ENCODE peak calls at places on chromosomes 4 and X, in four cellular contexts. H is pancreas, A is kidney epithelial cell, R is fibroblast of lung. Z is an unnamed sample.

GRCh38 chrX:1463581-1464281 is 11.0 kb upstream of the ASMTL start:
- DNase-seq in A (no peak), H (no peak), R (no peak), Z (no peak)

GRCh38 chr4:110198472-110199419 is at the start of gene ELOVL6:
- DNase-seq in R (peak; percentile 88), A (no peak), H (peak; percentile 70), Z (no peak)

GRCh38 chr4:32393806-32394205 is 1673.6 kb downstream of the PCDH7 start:
- DNase-seq in R (no peak), A (no peak), H (no peak), Z (no peak)

GRCh38 chr4:8218371-8219050 is 19.4 kb downstream of the SH3TC1 start:
- DNase-seq in R (no peak), H (no peak), A (no peak), Z (no peak)

GRCh38 chrX:119069128-119069527 is 3.7 kb upstream of the CT47C1 start:
- DNase-seq in R (no peak), H (no peak), A (no peak), Z (no peak)

GRCh38 chrX:103540145-103540544 is 20.9 kb upstream of the RAB40A start:
- DNase-seq in H (no peak), A (no peak), R (peak; percentile 66), Z (no peak)

GRCh38 chr4:3530663-3531254 is 1.5 kb downstream of the LRPAP1 start:
- DNase-seq in R (no peak), H (peak; percentile 56), A (no peak), Z (no peak)

GRCh38 chr4:65880594-65880993 is 210.3 kb upstream of the EPHA5 start:
- DNase-seq in A (no peak), R (no peak), H (no peak), Z (no peak)

GRCh38 chr4:2933566-2934076 is 29.6 kb downstream of the NOP14 start:
- DNase-seq in R (no peak), H (peak; percentile 65), A (no peak), Z (no peak)

GRCh38 chrX:2446815-2447214 is 54.0 kb downstream of the DHRSX start:
- DNase-seq in R (no peak), H (peak; percentile 12), A (no peak), Z (no peak)

GRCh38 chr4:121692261-121692660 is 4.5 kb downstream of the ANXA5 start:
- DNase-seq in A (no peak), R (no peak), H (no peak), Z (no peak)

GRCh38 chrX:734411-734810 is 103.8 kb downstream of the SHOX start:
- DNase-seq in A (no peak), R (no peak), H (no peak), Z (no peak)

GRCh38 chr4:11698033-11698432 is 269.3 kb upstream of the HS3ST1 start:
- DNase-seq in A (no peak), R (no peak), H (no peak), Z (no peak)

GRCh38 chr4:89469930-89470375 is 162.4 kb upstream of the GPRIN3 start:
- DNase-seq in A (peak; percentile 70), H (no peak), R (peak; percentile 97), Z (peak; percentile 78)

GRCh38 chr4:8725071-8725841 is 132.7 kb downstream of the CPZ start:
- DNase-seq in H (peak; percentile 56), A (no peak), R (no peak), Z (no peak)

GRCh38 chr4:112942077-112942476 is 107.4 kb upstream of the ANK2 start:
- DNase-seq in R (no peak), A (no peak), H (no peak), Z (no peak)

GRCh38 chrX:17547658-17548057 is 172.7 kb downstream of the NHS start:
- DNase-seq in A (peak; percentile 85), R (peak; percentile 86), H (peak; percentile 91), Z (no peak)

GRCh38 chr4:103201254-103201653 is 3.1 kb upstream of the CENPE start:
- DNase-seq in H (no peak), R (no peak), A (no peak), Z (no peak)

GRCh38 chr4:103201724-103202123 is 3.6 kb upstream of the CENPE start:
- DNase-seq in R (no peak), A (no peak), H (no peak), Z (no peak)

GRCh38 chr4:103197765-103198110 is 405 bp downstream of the CENPE start:
- DNase-seq in R (no peak), H (no peak), A (no peak), Z (no peak)

GRCh38 chr4:103198111-103198765 is at the start of gene CENPE:
- DNase-seq in A (no peak), R (peak; percentile 90), H (peak; percentile 90), Z (peak; percentile 21)

DNA sequence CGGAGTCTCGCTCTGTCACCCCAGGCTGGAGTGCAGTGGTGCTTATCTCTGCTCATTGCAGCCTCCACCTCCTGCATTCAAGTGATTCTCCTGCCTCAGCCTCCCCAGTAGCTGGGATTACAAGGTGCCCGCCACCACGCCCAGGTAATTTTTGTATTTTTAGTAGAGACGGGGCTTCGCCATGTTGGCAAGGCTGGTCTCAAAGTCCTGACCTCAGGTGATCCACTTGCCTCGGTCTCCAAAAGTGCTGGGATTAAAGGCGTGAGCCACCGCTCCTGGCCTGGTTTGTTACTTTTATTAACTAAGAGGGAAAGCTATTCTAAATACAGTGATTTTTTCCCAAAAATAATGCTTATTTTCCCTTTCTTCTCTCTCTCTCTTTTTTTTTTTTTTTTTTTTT is 866 bp upstream of the CENPE start:
- DNase-seq in A (no peak), R (no peak), H (no peak), Z (no peak)
- H3K4me3 ChIP-seq in A (no peak overlapping the region), R (peak overlapping the region; percentile 74), H (peak overlapping the region; percentile 69), Z (no peak overlapping the region)

DNA sequence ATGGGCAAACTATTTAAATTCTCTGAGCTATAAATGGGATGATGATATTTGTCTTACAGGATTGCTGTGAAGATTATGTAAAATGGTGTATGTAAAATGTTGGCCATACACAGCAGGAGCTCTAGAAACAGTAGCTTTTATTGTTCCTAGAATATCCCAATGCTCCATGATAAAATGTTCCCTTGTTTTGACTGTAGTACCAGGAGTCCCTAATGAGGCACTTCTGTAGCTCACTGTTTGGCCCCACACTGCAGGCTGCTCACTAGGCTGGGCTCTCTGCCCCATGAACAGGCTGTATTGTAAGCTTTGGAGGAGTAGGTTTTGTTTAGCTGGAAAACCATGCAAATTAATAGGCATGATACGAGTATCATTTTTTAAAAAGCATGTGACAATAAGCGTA is 3.3 kb upstream of the FGA start:
- DNase-seq in A (no peak), H (no peak), R (no peak), Z (no peak)
- TF ChIP-seq CTCF in A (no peak), H (no peak), R (no peak), Z (no peak)

DNA sequence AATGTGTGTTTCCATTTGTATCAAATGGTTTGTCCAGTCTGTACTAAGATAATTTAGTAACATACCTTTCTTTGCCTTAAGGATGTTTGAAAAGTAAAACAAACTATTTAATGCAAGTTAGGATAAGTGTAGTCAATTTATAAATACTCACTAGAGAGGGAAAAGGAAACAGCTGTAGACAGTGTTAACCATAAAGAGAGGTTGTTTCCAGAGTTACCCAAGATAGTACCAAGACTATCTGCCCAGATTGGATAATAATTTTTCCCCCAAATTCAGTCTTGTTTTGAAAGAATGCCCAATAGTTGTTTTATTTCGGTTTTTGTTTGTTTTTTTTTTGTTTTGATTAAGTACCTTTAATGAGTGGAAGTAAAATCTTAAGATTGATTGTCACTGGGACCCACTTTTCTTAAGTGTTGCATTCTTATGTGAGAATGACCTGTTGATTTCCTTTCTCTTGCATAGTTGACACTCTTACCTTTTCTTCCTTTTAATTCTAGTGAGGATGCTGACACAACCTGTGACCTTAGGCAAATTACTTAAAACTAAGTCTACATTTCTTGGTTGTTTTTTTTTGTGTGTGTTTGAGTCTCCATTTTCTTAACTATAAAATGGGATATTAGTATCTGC is 12.8 kb downstream of the AFF1 start:
- DNase-seq in R (no peak), A (no peak), H (no peak), Z (no peak)
- H3K4me3 ChIP-seq in R (no peak overlapping the region), A (no peak overlapping the region), H (no peak overlapping the region), Z (no peak overlapping the region)

GRCh38 chrX:28177202-28177601 is 196.0 kb upstream of the DCAF8L1 start:
- DNase-seq in R (no peak), A (no peak), H (no peak), Z (no peak)
- TF ChIP-seq CTCF in R (no peak), A (peak; percentile 32), H (no peak), Z (no peak)

GRCh38 chr4:68950033-68950432 is 1.6 kb downstream of the UGT2A3 start:
- DNase-seq in R (no peak), A (no peak), H (no peak), Z (no peak)
- H3K4me3 ChIP-seq in R (no peak overlapping the region), A (no peak overlapping the region), H (peak overlapping the region; percentile 33), Z (no peak overlapping the region)

GRCh38 chrX:150683536-150684146 is 9.6 kb upstream of the MTMR1 start:
- DNase-seq in H (no peak), A (no peak), R (peak; percentile 49), Z (no peak)
- TF ChIP-seq CTCF in H (peak; percentile 22), A (peak; percentile 44), R (peak; percentile 32), Z (peak; percentile 10)

DNA sequence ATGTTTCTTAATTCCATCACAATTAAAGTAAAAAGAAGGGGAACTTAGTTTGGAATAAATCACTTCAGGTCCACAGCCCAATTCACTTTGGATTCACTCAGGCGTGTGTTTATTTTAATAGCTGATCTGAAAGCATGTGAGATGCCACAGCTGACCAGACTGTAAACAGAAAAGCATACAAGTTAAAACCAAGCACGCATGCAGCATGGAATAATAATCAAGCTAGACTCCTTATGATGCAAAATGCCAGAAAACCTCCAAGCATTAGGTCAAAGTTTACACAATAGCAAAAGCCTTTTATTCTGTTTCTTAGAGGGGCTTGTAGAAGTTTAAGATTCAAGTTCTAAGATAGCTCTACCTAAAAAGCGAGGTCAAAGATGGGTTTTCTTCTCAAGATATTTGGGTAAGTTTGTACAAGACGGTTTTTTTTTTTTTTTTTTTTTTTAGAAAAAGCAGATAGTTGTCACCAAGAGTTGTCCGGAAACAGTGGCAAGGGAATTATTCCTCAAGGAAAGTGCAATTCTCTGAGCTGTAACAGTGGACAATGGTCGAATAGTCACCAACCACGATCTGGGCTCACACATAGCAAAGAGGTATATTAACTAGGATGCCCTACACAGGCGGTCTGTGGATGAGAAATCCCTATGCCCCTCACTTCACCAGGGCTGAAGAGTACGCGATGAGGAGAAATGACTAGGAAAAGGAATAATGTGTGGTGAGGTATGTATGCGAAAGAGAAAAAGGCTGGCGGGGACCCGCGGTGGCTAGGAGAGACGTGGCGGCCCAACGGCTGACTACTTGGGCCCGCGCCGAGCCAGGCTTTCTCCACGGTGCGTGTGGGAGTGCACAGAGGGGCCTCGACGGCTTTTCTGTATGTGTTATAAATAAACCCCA is 680 bp upstream of the PRRG1 start:
- DNase-seq in H (no peak), A (no peak), R (peak; percentile 87), Z (no peak)
- H3K4me3 ChIP-seq in H (peak overlapping the region; percentile 52), A (peak overlapping the region; percentile 81), R (peak overlapping the region; percentile 45), Z (peak overlapping the region; percentile 51)

GRCh38 chrX:132958086-132958703 is at the start of gene HS6ST2:
- DNase-seq in H (peak; percentile 68), R (no peak), A (no peak), Z (no peak)
- TF ChIP-seq CTCF in H (no peak), R (no peak), A (no peak), Z (no peak)

DNA sequence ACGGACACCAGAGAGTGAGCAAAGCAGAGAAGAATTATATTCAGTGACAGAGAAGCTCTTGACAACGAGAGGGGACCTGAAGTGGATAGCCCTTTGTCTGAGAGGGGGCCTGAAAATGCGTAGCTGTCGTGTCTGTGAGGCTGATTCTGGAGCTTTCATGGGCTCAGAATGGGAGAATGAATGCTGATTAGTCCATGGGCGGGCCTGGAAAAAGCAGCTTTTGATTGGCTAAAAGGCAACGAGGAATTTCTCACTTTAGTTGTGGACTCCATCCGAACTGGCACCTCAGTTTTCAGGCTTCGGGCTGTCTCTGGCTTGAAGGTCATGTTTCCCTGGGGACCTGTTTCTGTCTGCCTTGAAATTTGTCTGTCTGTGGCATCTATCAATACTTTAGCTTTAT is 487.1 kb downstream of the TECRL start:
- DNase-seq in H (no peak), A (no peak), R (no peak), Z (no peak)
- H3K4me3 ChIP-seq in H (no peak overlapping the region), A (no peak overlapping the region), R (no peak overlapping the region), Z (no peak overlapping the region)

GRCh38 chr4:104901438-104901837 is 245.2 kb upstream of the TET2 start:
- DNase-seq in H (no peak), R (peak; percentile 23), A (no peak), Z (no peak)
- TF ChIP-seq CTCF in H (no peak), R (no peak), A (no peak), Z (no peak)

Z was measured in AG04449.